ENCODE peak calls at places on chromosomes 1 and 21, in eight cellular contexts. One of them, this sample, is unnamed.

GRCh38 chr1:193437785-193438184 is 251.4 kb upstream of the B3GALT2 start:
- DNase-seq in A549: no peak
- DNase-seq in SK-N-SH: no peak
- DNase-seq in IMR-90: no peak
- DNase-seq in H1: no peak
- DNase-seq in GM12878: peak
- DNase-seq in K562: no peak
- DNase-seq in HCT116: no peak
- DNase-seq in this sample: no peak

GRCh38 chr1:163085904-163086268 is 16.7 kb downstream of the RGS4 start:
- DNase-seq in IMR-90: peak
- DNase-seq in HCT116: no peak
- DNase-seq in A549: no peak
- DNase-seq in SK-N-SH: no peak
- DNase-seq in K562: no peak
- DNase-seq in H1: no peak
- DNase-seq in GM12878: no peak
- DNase-seq in this sample: no peak

GRCh38 chr21:46060596-46061061 is 37.3 kb upstream of the COL6A2 start:
- DNase-seq in SK-N-SH: no peak
- DNase-seq in GM12878: no peak
- DNase-seq in A549: peak
- DNase-seq in IMR-90: peak
- DNase-seq in H1: no peak
- DNase-seq in K562: no peak
- DNase-seq in HCT116: no peak
- DNase-seq in this sample: no peak

GRCh38 chr1:232594018-232594502 is 35.9 kb downstream of the SIPA1L2 start:
- DNase-seq in SK-N-SH: no peak
- DNase-seq in GM12878: no peak
- DNase-seq in HCT116: no peak
- DNase-seq in K562: no peak
- DNase-seq in H1: no peak
- DNase-seq in IMR-90: peak
- DNase-seq in A549: no peak
- DNase-seq in this sample: no peak

GRCh38 chr1:223230161-223230881 is 87.3 kb upstream of the TLR5 start:
- DNase-seq in HCT116: peak
- DNase-seq in SK-N-SH: no peak
- DNase-seq in K562: no peak
- DNase-seq in H1: no peak
- DNase-seq in IMR-90: peak
- DNase-seq in GM12878: no peak
- DNase-seq in A549: no peak
- DNase-seq in this sample: no peak

GRCh38 chr1:208184993-208185703 is 59.0 kb downstream of the PLXNA2 start:
- DNase-seq in SK-N-SH: no peak
- DNase-seq in H1: no peak
- DNase-seq in GM12878: no peak
- DNase-seq in A549: no peak
- DNase-seq in HCT116: no peak
- DNase-seq in K562: no peak
- DNase-seq in IMR-90: peak
- DNase-seq in this sample: no peak

GRCh38 chr1:27122652-27123051 is 32.3 kb downstream of the SLC9A1 start:
- DNase-seq in GM12878: no peak
- DNase-seq in SK-N-SH: no peak
- DNase-seq in HCT116: no peak
- DNase-seq in A549: peak
- DNase-seq in IMR-90: peak
- DNase-seq in K562: peak
- DNase-seq in H1: no peak
- DNase-seq in this sample: peak

GRCh38 chr1:20988030-20988825 is 188.5 kb downstream of the EIF4G3 start:
- DNase-seq in A549: no peak
- DNase-seq in HCT116: no peak
- DNase-seq in GM12878: no peak
- DNase-seq in SK-N-SH: no peak
- DNase-seq in IMR-90: peak
- DNase-seq in H1: no peak
- DNase-seq in K562: no peak
- DNase-seq in this sample: no peak

GRCh38 chr1:29180497-29181412 is 945 bp downstream of the SRSF4 start:
- DNase-seq in HCT116: no peak
- DNase-seq in H1: no peak
- DNase-seq in A549: no peak
- DNase-seq in SK-N-SH: no peak
- DNase-seq in IMR-90: no peak
- DNase-seq in GM12878: no peak
- DNase-seq in K562: no peak
- DNase-seq in this sample: no peak

GRCh38 chr1:169886422-169886821 is 7.3 kb downstream of the SCYL3 start:
- DNase-seq in A549: no peak
- DNase-seq in H1: no peak
- DNase-seq in SK-N-SH: no peak
- DNase-seq in K562: no peak
- DNase-seq in IMR-90: no peak
- DNase-seq in GM12878: no peak
- DNase-seq in HCT116: no peak
- DNase-seq in this sample: no peak

GRCh38 chr1:217889401-217889800 is 258.3 kb downstream of the SPATA17 start:
- DNase-seq in SK-N-SH: no peak
- DNase-seq in GM12878: no peak
- DNase-seq in H1: peak
- DNase-seq in K562: no peak
- DNase-seq in HCT116: no peak
- DNase-seq in A549: no peak
- DNase-seq in IMR-90: peak
- DNase-seq in this sample: no peak

GRCh38 chr1:66654643-66655042 is 97.6 kb upstream of the DYNLT5 start:
- DNase-seq in A549: no peak
- DNase-seq in GM12878: no peak
- DNase-seq in K562: no peak
- DNase-seq in H1: no peak
- DNase-seq in HCT116: no peak
- DNase-seq in SK-N-SH: no peak
- DNase-seq in IMR-90: no peak
- DNase-seq in this sample: no peak

GRCh38 chr1:207309775-207310273 is 11.7 kb upstream of the CD55 start:
- DNase-seq in H1: no peak
- DNase-seq in HCT116: peak
- DNase-seq in K562: no peak
- DNase-seq in IMR-90: peak
- DNase-seq in A549: peak
- DNase-seq in SK-N-SH: no peak
- DNase-seq in GM12878: no peak
- DNase-seq in this sample: peak

GRCh38 chr1:184050631-184051030 is 899 bp upstream of the TSEN15 start:
- DNase-seq in K562: no peak
- DNase-seq in IMR-90: no peak
- DNase-seq in SK-N-SH: no peak
- DNase-seq in A549: no peak
- DNase-seq in HCT116: no peak
- DNase-seq in GM12878: no peak
- DNase-seq in H1: no peak
- DNase-seq in this sample: no peak

GRCh38 chr1:240091614-240092300 is at the start of gene FMN2:
- DNase-seq in GM12878: no peak
- DNase-seq in IMR-90: peak
- DNase-seq in H1: no peak
- DNase-seq in HCT116: no peak
- DNase-seq in SK-N-SH: peak
- DNase-seq in A549: peak
- DNase-seq in K562: peak
- DNase-seq in this sample: peak

GRCh38 chr1:175287377-175287776 is 94.8 kb upstream of the KIAA0040 start:
- DNase-seq in K562: no peak
- DNase-seq in GM12878: peak
- DNase-seq in IMR-90: no peak
- DNase-seq in SK-N-SH: no peak
- DNase-seq in H1: no peak
- DNase-seq in HCT116: no peak
- DNase-seq in A549: no peak
- DNase-seq in this sample: no peak

DNA sequence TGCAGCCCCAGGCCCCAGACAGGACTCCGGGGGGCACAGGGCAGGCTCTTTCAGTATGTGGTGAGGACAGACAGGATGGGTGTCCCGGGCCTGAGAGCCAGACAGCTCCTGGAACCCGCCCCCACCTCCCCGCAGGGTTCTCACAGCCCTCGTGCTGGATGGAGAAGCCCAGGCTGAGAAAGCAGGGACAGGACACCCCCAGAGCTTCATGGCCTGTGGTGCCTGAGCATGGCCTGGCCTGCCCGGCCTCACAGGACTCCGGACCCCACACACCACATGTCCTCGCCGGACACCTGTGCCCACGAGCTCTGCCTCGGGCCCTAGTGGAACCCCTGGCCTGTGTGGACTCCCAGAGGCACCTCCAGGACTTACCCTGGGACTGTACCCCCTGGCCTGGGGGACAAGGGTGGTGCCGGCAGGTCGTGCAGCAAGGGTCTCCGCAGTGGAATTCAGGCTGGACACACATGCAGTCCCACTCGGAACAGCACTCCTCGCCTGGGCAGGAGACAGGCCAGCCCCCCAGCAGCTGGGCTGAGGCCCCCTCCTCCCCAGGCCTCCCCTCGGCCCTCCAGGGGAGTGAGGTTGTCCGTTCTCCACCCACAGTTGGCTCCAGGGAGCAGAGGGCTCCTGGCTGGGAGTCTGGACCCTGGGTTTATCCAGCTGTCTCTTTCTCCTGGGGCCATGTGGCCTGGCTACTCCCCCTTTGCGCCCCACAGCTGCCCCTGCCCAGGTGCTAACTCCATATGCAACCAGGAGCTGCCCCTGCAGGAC is 1.2 kb downstream of the TNFRSF18 start:
- DNase-seq in HCT116: no peak
- DNase-seq in IMR-90: no peak
- DNase-seq in K562: no peak
- DNase-seq in GM12878: no peak
- DNase-seq in A549: no peak
- DNase-seq in SK-N-SH: peak
- DNase-seq in H1: no peak
- DNase-seq in this sample: no peak
- TF ChIP-seq RAD21 in HCT116: no peak
- TF ChIP-seq RAD21 in IMR-90: no peak
- TF ChIP-seq RAD21 in K562: no peak
- TF ChIP-seq RAD21 in GM12878: no peak
- TF ChIP-seq RAD21 in A549: no peak
- TF ChIP-seq RAD21 in SK-N-SH: no peak
- TF ChIP-seq RAD21 in H1: no peak
- TF ChIP-seq RAD21 in this sample: no peak

GRCh38 chr1:149849246-149849946 is 50.0 kb upstream of the BOLA1 start:
- DNase-seq in H1: no peak
- DNase-seq in IMR-90: no peak
- DNase-seq in K562: no peak
- DNase-seq in A549: no peak
- DNase-seq in HCT116: no peak
- DNase-seq in GM12878: no peak
- DNase-seq in SK-N-SH: no peak
- DNase-seq in this sample: no peak
- TF ChIP-seq RAD21 in H1: no peak
- TF ChIP-seq RAD21 in IMR-90: no peak
- TF ChIP-seq RAD21 in K562: no peak
- TF ChIP-seq RAD21 in A549: no peak
- TF ChIP-seq RAD21 in HCT116: peak
- TF ChIP-seq RAD21 in GM12878: no peak
- TF ChIP-seq RAD21 in SK-N-SH: no peak
- TF ChIP-seq RAD21 in this sample: no peak

GRCh38 chr1:61079898-61080336 is 2.4 kb upstream of the NFIA start:
- DNase-seq in GM12878: no peak
- DNase-seq in SK-N-SH: peak
- DNase-seq in K562: peak
- DNase-seq in IMR-90: peak
- DNase-seq in HCT116: peak
- DNase-seq in A549: no peak
- DNase-seq in H1: peak
- DNase-seq in this sample: peak

GRCh38 chr1:61077676-61078521 is 4.5 kb upstream of the NFIA start:
- DNase-seq in SK-N-SH: peak
- DNase-seq in A549: peak
- DNase-seq in K562: peak
- DNase-seq in HCT116: peak
- DNase-seq in IMR-90: peak
- DNase-seq in GM12878: peak
- DNase-seq in H1: no peak
- DNase-seq in this sample: peak

GRCh38 chr1:61079276-61079897 is 3.0 kb upstream of the NFIA start:
- DNase-seq in K562: no peak
- DNase-seq in A549: no peak
- DNase-seq in H1: no peak
- DNase-seq in IMR-90: no peak
- DNase-seq in GM12878: no peak
- DNase-seq in SK-N-SH: no peak
- DNase-seq in HCT116: no peak
- DNase-seq in this sample: no peak

GRCh38 chr1:61076728-61077675 is 5.4 kb upstream of the NFIA start:
- DNase-seq in HCT116: peak
- DNase-seq in K562: peak
- DNase-seq in A549: peak
- DNase-seq in H1: peak
- DNase-seq in IMR-90: peak
- DNase-seq in GM12878: peak
- DNase-seq in SK-N-SH: peak
- DNase-seq in this sample: peak

DNA sequence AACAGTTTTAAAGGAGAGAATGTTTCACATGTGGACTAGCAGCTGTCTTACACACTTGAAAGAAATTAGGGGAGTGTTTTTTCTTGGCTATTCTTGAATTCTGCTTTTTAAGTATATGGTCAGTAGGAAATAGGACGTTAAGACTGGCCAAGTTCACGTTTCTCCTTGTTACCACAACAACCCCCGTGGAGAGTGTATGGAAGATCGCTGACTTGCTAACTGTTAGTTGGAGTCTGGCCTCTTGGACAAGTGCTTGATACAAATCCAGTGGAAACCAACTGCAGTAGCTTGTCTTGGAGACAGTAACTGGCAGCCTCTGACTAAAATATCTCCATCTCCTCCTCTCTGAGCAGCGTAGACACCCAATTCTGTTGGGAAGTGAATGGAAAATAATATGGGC is 3.8 kb upstream of the NFIA start:
- DNase-seq in IMR-90: no peak
- DNase-seq in A549: no peak
- DNase-seq in H1: no peak
- DNase-seq in GM12878: no peak
- DNase-seq in SK-N-SH: no peak
- DNase-seq in K562: no peak
- DNase-seq in HCT116: no peak
- DNase-seq in this sample: no peak
- TF ChIP-seq RAD21 in IMR-90: no peak
- TF ChIP-seq RAD21 in A549: no peak
- TF ChIP-seq RAD21 in H1: no peak
- TF ChIP-seq RAD21 in GM12878: no peak
- TF ChIP-seq RAD21 in SK-N-SH: no peak
- TF ChIP-seq RAD21 in K562: no peak
- TF ChIP-seq RAD21 in HCT116: no peak
- TF ChIP-seq RAD21 in this sample: no peak

GRCh38 chr1:11012260-11013159 is at the start of gene TARDBP:
- DNase-seq in IMR-90: peak
- DNase-seq in A549: peak
- DNase-seq in HCT116: peak
- DNase-seq in GM12878: peak
- DNase-seq in K562: peak
- DNase-seq in H1: peak
- DNase-seq in SK-N-SH: peak
- DNase-seq in this sample: peak

GRCh38 chr1:11013160-11013531 is 692 bp downstream of the TARDBP start:
- DNase-seq in IMR-90: peak
- DNase-seq in H1: no peak
- DNase-seq in K562: no peak
- DNase-seq in HCT116: no peak
- DNase-seq in GM12878: no peak
- DNase-seq in SK-N-SH: no peak
- DNase-seq in A549: peak
- DNase-seq in this sample: peak
- TF ChIP-seq RAD21 in IMR-90: no peak
- TF ChIP-seq RAD21 in H1: no peak
- TF ChIP-seq RAD21 in K562: no peak
- TF ChIP-seq RAD21 in HCT116: no peak
- TF ChIP-seq RAD21 in GM12878: no peak
- TF ChIP-seq RAD21 in SK-N-SH: no peak
- TF ChIP-seq RAD21 in A549: no peak
- TF ChIP-seq RAD21 in this sample: no peak

This sample was measured in HepG2.